ENCODE peak calls at places on chromosomes 6 and 20, in eight cellular contexts. U, G, F, Y, E, Q, I and S are unnamed samples.

GRCh38 chr6:158807515-158808441 is 11.4 kb downstream of the EZR start:
- DNase-seq in U (no peak), G (no peak), F (no peak), Y (peak), E (no peak), Q (no peak), I (no peak), S (no peak)

GRCh38 chr6:47159763-47160162 is 117.6 kb upstream of the ADGRF1 start:
- DNase-seq in U (no peak), G (no peak), F (no peak), Y (no peak), E (no peak), Q (no peak), I (no peak), S (no peak)

GRCh38 chr6:11192167-11192566 is 40.3 kb downstream of the NEDD9 start:
- DNase-seq in U (no peak), G (no peak), F (no peak), Y (no peak), E (no peak), Q (no peak), I (no peak), S (no peak)

GRCh38 chr6:21753571-21754108 is 160.1 kb downstream of the SOX4 start:
- DNase-seq in U (no peak), G (no peak), F (no peak), Y (no peak), E (peak), Q (no peak), I (no peak), S (no peak)

GRCh38 chr6:21588812-21589811 is 4.4 kb upstream of the SOX4 start:
- DNase-seq in U (peak), G (peak), F (peak), Y (peak), E (peak), Q (no peak), I (peak), S (peak)

GRCh38 chr20:7893019-7893730 is 47.1 kb downstream of the HAO1 start:
- DNase-seq in U (no peak), G (no peak), F (no peak), Y (no peak), E (peak), Q (no peak), I (no peak), S (no peak)

GRCh38 chr20:33640287-33640686 is 21.8 kb upstream of the C20orf144 start:
- DNase-seq in U (no peak), G (no peak), F (no peak), Y (no peak), E (no peak), Q (no peak), I (no peak), S (no peak)

GRCh38 chr6:130367767-130368166 is 1.9 kb downstream of the TMEM200A start:
- DNase-seq in U (no peak), G (no peak), F (no peak), Y (no peak), E (no peak), Q (no peak), I (no peak), S (no peak)

GRCh38 chr6:23316131-23316530 is 746.8 kb downstream of the HDGFL1 start:
- DNase-seq in U (no peak), G (no peak), F (no peak), Y (no peak), E (peak), Q (no peak), I (no peak), S (no peak)

GRCh38 chr6:73722318-73723060 is 26.5 kb downstream of the CD109 start:
- DNase-seq in U (no peak), G (peak), F (no peak), Y (peak), E (peak), Q (no peak), I (no peak), S (no peak)

GRCh38 chr20:39289831-39290230 is 327.7 kb downstream of the DHX35 start:
- DNase-seq in U (no peak), G (no peak), F (no peak), Y (no peak), E (no peak), Q (no peak), I (no peak), S (no peak)

GRCh38 chr6:156175971-156176421 is 601.2 kb upstream of the ARID1B start:
- DNase-seq in U (peak), G (no peak), F (no peak), Y (no peak), E (no peak), Q (no peak), I (no peak), S (peak)

GRCh38 chr20:24692429-24693190 is 223.2 kb downstream of the SYNDIG1 start:
- DNase-seq in U (no peak), G (no peak), F (no peak), Y (no peak), E (no peak), Q (no peak), I (no peak), S (no peak)

GRCh38 chr6:56555438-56555872 is 87.2 kb downstream of the DST start:
- DNase-seq in U (no peak), G (no peak), F (no peak), Y (no peak), E (no peak), Q (no peak), I (no peak), S (no peak)

GRCh38 chr20:46695888-46696287 is 6.6 kb upstream of the TP53RK start:
- DNase-seq in U (no peak), G (no peak), F (no peak), Y (no peak), E (no peak), Q (no peak), I (no peak), S (no peak)

GRCh38 chr6:15855311-15855710 is 192.5 kb upstream of the DTNBP1 start:
- DNase-seq in U (no peak), G (no peak), F (no peak), Y (no peak), E (no peak), Q (no peak), I (no peak), S (no peak)

GRCh38 chr6:34608321-34609091 is 52.4 kb upstream of the SPDEF start:
- DNase-seq in U (no peak), G (no peak), F (no peak), Y (no peak), E (no peak), Q (no peak), I (no peak), S (no peak)

GRCh38 chr20:40763646-40764295 is 74.7 kb upstream of the MAFB start:
- DNase-seq in U (peak), G (no peak), F (no peak), Y (no peak), E (no peak), Q (no peak), I (peak), S (no peak)

GRCh38 chr20:25553819-25554296 is 31.5 kb downstream of the NINL start:
- DNase-seq in U (no peak), G (no peak), F (no peak), Y (no peak), E (no peak), Q (no peak), I (no peak), S (no peak)

GRCh38 chr6:47780510-47781356 is 1.1 kb upstream of the OPN5 start:
- DNase-seq in U (no peak), G (peak), F (no peak), Y (peak), E (peak), Q (peak), I (no peak), S (peak)

GRCh38 chr6:136161950-136162349 is 88.2 kb downstream of the MTFR2 start:
- DNase-seq in U (no peak), G (no peak), F (no peak), Y (no peak), E (peak), Q (no peak), I (no peak), S (no peak)

GRCh38 chr6:143457563-143458359 is 7.2 kb downstream of the PEX3 start:
- DNase-seq in U (no peak), G (no peak), F (no peak), Y (no peak), E (peak), Q (peak), I (no peak), S (peak)

GRCh38 chr20:24136659-24137246 is 148.2 kb upstream of the GGTLC1 start:
- DNase-seq in U (no peak), G (no peak), F (no peak), Y (no peak), E (peak), Q (no peak), I (no peak), S (no peak)

GRCh38 chr20:43583982-43584432 is 6.7 kb upstream of the IFT52 start:
- DNase-seq in U (peak), G (no peak), F (no peak), Y (peak), E (peak), Q (peak), I (peak), S (peak)

GRCh38 chr6:106184629-106185028 is 98.5 kb downstream of the PRDM1 start:
- DNase-seq in U (no peak), G (no peak), F (no peak), Y (no peak), E (no peak), Q (no peak), I (no peak), S (no peak)

GRCh38 chr6:38933426-38933825 is 115.2 kb upstream of the GLP1R start:
- DNase-seq in U (no peak), G (peak), F (no peak), Y (peak), E (peak), Q (peak), I (no peak), S (peak)

GRCh38 chr6:117233146-117233545 is 32.2 kb upstream of the VGLL2 start:
- DNase-seq in U (no peak), G (no peak), F (no peak), Y (no peak), E (no peak), Q (no peak), I (no peak), S (no peak)

GRCh38 chr6:130409394-130410095 is 43.7 kb downstream of the TMEM200A start:
- DNase-seq in U (no peak), G (no peak), F (no peak), Y (no peak), E (no peak), Q (peak), I (no peak), S (no peak)

GRCh38 chr6:36478051-36478526 is 35.3 kb downstream of the KCTD20 start:
- DNase-seq in U (no peak), G (no peak), F (no peak), Y (no peak), E (no peak), Q (no peak), I (no peak), S (no peak)

GRCh38 chr6:88867841-88868558 is 95.4 kb downstream of the RNGTT start:
- DNase-seq in U (no peak), G (no peak), F (no peak), Y (no peak), E (peak), Q (no peak), I (no peak), S (no peak)

GRCh38 chr6:157718788-157719187 is 104.3 kb upstream of the SNX9 start:
- DNase-seq in U (no peak), G (no peak), F (no peak), Y (no peak), E (no peak), Q (no peak), I (no peak), S (no peak)

GRCh38 chr20:1674361-1674760 is 16.8 kb upstream of the SIRPG start:
- DNase-seq in U (no peak), G (no peak), F (no peak), Y (no peak), E (no peak), Q (no peak), I (no peak), S (peak)

GRCh38 chr6:116714296-116714695 is 33.3 kb downstream of the KPNA5 start:
- DNase-seq in U (no peak), G (no peak), F (no peak), Y (peak), E (no peak), Q (no peak), I (no peak), S (no peak)

GRCh38 chr20:24783631-24784492 is 165.2 kb upstream of the CST7 start:
- DNase-seq in U (no peak), G (peak), F (no peak), Y (peak), E (no peak), Q (no peak), I (no peak), S (no peak)

GRCh38 chr6:127969701-127970100 is 68.8 kb upstream of the THEMIS start:
- DNase-seq in U (no peak), G (no peak), F (no peak), Y (no peak), E (no peak), Q (no peak), I (no peak), S (no peak)

GRCh38 chr6:80020381-80021120 is 16.1 kb downstream of the TTK start:
- DNase-seq in U (no peak), G (no peak), F (no peak), Y (no peak), E (no peak), Q (no peak), I (no peak), S (no peak)

GRCh38 chr6:167678102-167679101 is 148.3 kb upstream of the AFDN start:
- DNase-seq in U (peak), G (no peak), F (no peak), Y (no peak), E (no peak), Q (no peak), I (peak), S (peak)

GRCh38 chr6:113500221-113500620 is 356.9 kb upstream of the MARCKS start:
- DNase-seq in U (no peak), G (no peak), F (no peak), Y (no peak), E (peak), Q (no peak), I (no peak), S (no peak)